ENCODE peak calls at places on chromosomes 13 and 19, in nine cellular contexts. B, P, C, O, X, Z, S, G and R are unnamed samples.

GRCh38 chr19:53853707-53854106 is 14.0 kb upstream of the MYADM start:
- DNase-seq in C (no peak), P (no peak), O (no peak), B (no peak), Z (no peak), S (no peak), X (no peak), G (no peak), R (no peak)

GRCh38 chr19:46147791-46148288 is at the start of gene IGFL2:
- DNase-seq in O (no peak), S (no peak), X (no peak), G (no peak), P (no peak), Z (peak), B (no peak), C (no peak), R (no peak)

GRCh38 chr13:63421113-63421512 is 2005.5 kb upstream of the PCDH20 start:
- DNase-seq in B (no peak), X (no peak), G (no peak), O (no peak), P (no peak), S (no peak), C (no peak), Z (no peak), R (no peak)

GRCh38 chr13:30313307-30313706 is 6.0 kb upstream of the KATNAL1 start:
- DNase-seq in G (no peak), C (no peak), X (no peak), P (no peak), Z (no peak), O (no peak), B (no peak), S (no peak), R (no peak)

GRCh38 chr19:47419789-47420188 is 462 bp upstream of the MEIS3 start:
- DNase-seq in X (no peak), S (no peak), C (no peak), O (no peak), G (no peak), B (no peak), Z (no peak), P (peak), R (no peak)

GRCh38 chr13:50243926-50244325 is 228.7 kb downstream of the KCNRG start:
- DNase-seq in B (no peak), X (no peak), C (no peak), G (no peak), O (no peak), P (no peak), S (no peak), Z (no peak), R (no peak)

GRCh38 chr13:84491952-84492351 is 609.7 kb upstream of the SLITRK1 start:
- DNase-seq in B (no peak), G (no peak), X (no peak), Z (no peak), P (no peak), S (no peak), O (no peak), C (no peak), R (no peak)

GRCh38 chr19:17565611-17566010 is 10.2 kb downstream of the COLGALT1 start:
- DNase-seq in P (no peak), C (no peak), S (no peak), O (no peak), X (no peak), B (no peak), Z (no peak), G (no peak), R (peak)

GRCh38 chr13:53042897-53043296 is 14.3 kb downstream of the OLFM4 start:
- DNase-seq in O (no peak), Z (no peak), C (no peak), S (no peak), X (no peak), B (no peak), P (no peak), G (no peak), R (no peak)

GRCh38 chr13:113546571-113547247 is 37.8 kb upstream of the TFDP1 start:
- DNase-seq in B (no peak), X (no peak), Z (peak), S (no peak), G (no peak), O (no peak), P (no peak), C (peak), R (no peak)

GRCh38 chr13:49690133-49690989 is 925 bp downstream of the EBPL start:
- DNase-seq in X (no peak), C (no peak), O (no peak), G (no peak), B (no peak), S (no peak), P (no peak), Z (peak), R (no peak)

GRCh38 chr19:7961930-7962626 is 18.6 kb upstream of the TIMM44 start:
- DNase-seq in B (no peak), O (no peak), S (no peak), C (no peak), Z (no peak), X (no peak), P (no peak), G (no peak), R (no peak)

GRCh38 chr19:12494260-12494860 is 9.7 kb upstream of the ZNF709 start:
- DNase-seq in G (no peak), S (no peak), Z (no peak), X (no peak), B (no peak), O (no peak), P (no peak), C (no peak), R (no peak)

GRCh38 chr13:71306821-71307220 is 560.2 kb downstream of the DACH1 start:
- DNase-seq in P (peak), O (no peak), C (no peak), X (no peak), Z (no peak), B (no peak), S (no peak), G (no peak), R (no peak)

GRCh38 chr13:40667622-40667978 is 1.2 kb upstream of the FOXO1 start:
- DNase-seq in G (no peak), X (no peak), S (no peak), P (peak), C (no peak), B (no peak), Z (no peak), O (no peak), R (no peak)

GRCh38 chr13:26785845-26786630 is 25.5 kb upstream of the GPR12 start:
- DNase-seq in B (peak), S (no peak), C (no peak), P (peak), X (no peak), G (peak), O (no peak), Z (peak), R (peak)

GRCh38 chr19:48633148-48634035 is 3.8 kb downstream of the DBP start:
- DNase-seq in Z (no peak), P (no peak), O (no peak), X (no peak), G (no peak), S (no peak), B (no peak), C (no peak), R (no peak)

GRCh38 chr19:1133471-1133929 is 29.7 kb downstream of the GPX4 start:
- DNase-seq in S (peak), X (no peak), O (peak), P (no peak), G (peak), B (no peak), C (no peak), Z (no peak), R (no peak)